ENCODE peak calls at places on chromosomes 11 and 22, in eight cellular contexts. One of them, this sample, is unnamed.

GRCh38 chr11:63023415-63023814 is 7.8 kb upstream of the SLC22A8 start:
- DNase-seq in ELR: no peak
- DNase-seq in AG09309: no peak
- DNase-seq in GM03348: no peak
- DNase-seq in HCT116: no peak
- DNase-seq in CD8-positive, alpha-beta memory T cell: no peak
- DNase-seq in immature natural killer cell: no peak
- DNase-seq in LHCN-M2: no peak
- DNase-seq in this sample: no peak

GRCh38 chr11:41921991-41922390 is 462.5 kb upstream of the LRRC4C start:
- DNase-seq in ELR: no peak
- DNase-seq in AG09309: no peak
- DNase-seq in GM03348: no peak
- DNase-seq in HCT116: no peak
- DNase-seq in CD8-positive, alpha-beta memory T cell: no peak
- DNase-seq in immature natural killer cell: no peak
- DNase-seq in LHCN-M2: no peak
- DNase-seq in this sample: no peak

GRCh38 chr11:126816655-126817054 is 183.9 kb downstream of the KIRREL3 start:
- DNase-seq in ELR: peak
- DNase-seq in AG09309: no peak
- DNase-seq in GM03348: peak
- DNase-seq in HCT116: no peak
- DNase-seq in CD8-positive, alpha-beta memory T cell: no peak
- DNase-seq in immature natural killer cell: no peak
- DNase-seq in LHCN-M2: peak
- DNase-seq in this sample: no peak

GRCh38 chr11:6719588-6719987 is 36.4 kb upstream of the MRPL17 start:
- DNase-seq in ELR: no peak
- DNase-seq in AG09309: no peak
- DNase-seq in GM03348: no peak
- DNase-seq in HCT116: no peak
- DNase-seq in CD8-positive, alpha-beta memory T cell: no peak
- DNase-seq in immature natural killer cell: no peak
- DNase-seq in LHCN-M2: peak
- DNase-seq in this sample: no peak

GRCh38 chr11:57349491-57350274 is 11.5 kb downstream of the P2RX3 start:
- DNase-seq in ELR: peak
- DNase-seq in AG09309: no peak
- DNase-seq in GM03348: peak
- DNase-seq in HCT116: peak
- DNase-seq in CD8-positive, alpha-beta memory T cell: peak
- DNase-seq in immature natural killer cell: peak
- DNase-seq in LHCN-M2: peak
- DNase-seq in this sample: peak

GRCh38 chr11:35553831-35554230 is 28.4 kb upstream of the PAMR1 start:
- DNase-seq in ELR: peak
- DNase-seq in AG09309: peak
- DNase-seq in GM03348: peak
- DNase-seq in HCT116: no peak
- DNase-seq in CD8-positive, alpha-beta memory T cell: no peak
- DNase-seq in immature natural killer cell: no peak
- DNase-seq in LHCN-M2: peak
- DNase-seq in this sample: no peak

GRCh38 chr22:41382098-41382578 is 396 bp downstream of the TEF start:
- DNase-seq in ELR: peak
- DNase-seq in AG09309: no peak
- DNase-seq in GM03348: peak
- DNase-seq in HCT116: no peak
- DNase-seq in CD8-positive, alpha-beta memory T cell: peak
- DNase-seq in immature natural killer cell: no peak
- DNase-seq in LHCN-M2: no peak
- DNase-seq in this sample: peak

GRCh38 chr11:107973641-107974040 is 35.1 kb upstream of the CUL5 start:
- DNase-seq in ELR: no peak
- DNase-seq in AG09309: no peak
- DNase-seq in GM03348: no peak
- DNase-seq in HCT116: no peak
- DNase-seq in CD8-positive, alpha-beta memory T cell: no peak
- DNase-seq in immature natural killer cell: no peak
- DNase-seq in LHCN-M2: peak
- DNase-seq in this sample: no peak

GRCh38 chr11:108199446-108200321 is 22.8 kb downstream of the NPAT start:
- DNase-seq in ELR: peak
- DNase-seq in AG09309: peak
- DNase-seq in GM03348: peak
- DNase-seq in HCT116: no peak
- DNase-seq in CD8-positive, alpha-beta memory T cell: no peak
- DNase-seq in immature natural killer cell: no peak
- DNase-seq in LHCN-M2: peak
- DNase-seq in this sample: peak

GRCh38 chr11:124657922-124658321 is 15.6 kb downstream of the SIAE start:
- DNase-seq in ELR: no peak
- DNase-seq in AG09309: no peak
- DNase-seq in GM03348: no peak
- DNase-seq in HCT116: no peak
- DNase-seq in CD8-positive, alpha-beta memory T cell: no peak
- DNase-seq in immature natural killer cell: no peak
- DNase-seq in LHCN-M2: peak
- DNase-seq in this sample: no peak

GRCh38 chr22:29973269-29973668 is 90.3 kb downstream of the MTMR3 start:
- DNase-seq in ELR: no peak
- DNase-seq in AG09309: no peak
- DNase-seq in GM03348: no peak
- DNase-seq in HCT116: no peak
- DNase-seq in CD8-positive, alpha-beta memory T cell: no peak
- DNase-seq in immature natural killer cell: no peak
- DNase-seq in LHCN-M2: no peak
- DNase-seq in this sample: no peak

GRCh38 chr11:17827006-17827405 is 92.4 kb downstream of the KCNC1 start:
- DNase-seq in ELR: peak
- DNase-seq in AG09309: no peak
- DNase-seq in GM03348: no peak
- DNase-seq in HCT116: no peak
- DNase-seq in CD8-positive, alpha-beta memory T cell: no peak
- DNase-seq in immature natural killer cell: no peak
- DNase-seq in LHCN-M2: no peak
- DNase-seq in this sample: peak

GRCh38 chr11:120554771-120555432 is 43.4 kb downstream of the GRIK4 start:
- DNase-seq in ELR: no peak
- DNase-seq in AG09309: no peak
- DNase-seq in GM03348: no peak
- DNase-seq in HCT116: no peak
- DNase-seq in CD8-positive, alpha-beta memory T cell: no peak
- DNase-seq in immature natural killer cell: no peak
- DNase-seq in LHCN-M2: no peak
- DNase-seq in this sample: no peak

GRCh38 chr11:74321487-74322188 is 10.2 kb upstream of the P4HA3 start:
- DNase-seq in ELR: peak
- DNase-seq in AG09309: no peak
- DNase-seq in GM03348: peak
- DNase-seq in HCT116: no peak
- DNase-seq in CD8-positive, alpha-beta memory T cell: no peak
- DNase-seq in immature natural killer cell: no peak
- DNase-seq in LHCN-M2: peak
- DNase-seq in this sample: peak

GRCh38 chr11:64523456-64524187 is 67.4 kb upstream of the SLC22A12 start:
- DNase-seq in ELR: no peak
- DNase-seq in AG09309: no peak
- DNase-seq in GM03348: no peak
- DNase-seq in HCT116: no peak
- DNase-seq in CD8-positive, alpha-beta memory T cell: no peak
- DNase-seq in immature natural killer cell: no peak
- DNase-seq in LHCN-M2: no peak
- DNase-seq in this sample: no peak

GRCh38 chr22:17266261-17266971 is 47.2 kb upstream of the ADA2 start:
- DNase-seq in ELR: no peak
- DNase-seq in AG09309: no peak
- DNase-seq in GM03348: no peak
- DNase-seq in HCT116: no peak
- DNase-seq in CD8-positive, alpha-beta memory T cell: no peak
- DNase-seq in immature natural killer cell: no peak
- DNase-seq in LHCN-M2: peak
- DNase-seq in this sample: no peak

GRCh38 chr11:95245038-95245437 is 14.0 kb upstream of the SESN3 start:
- DNase-seq in ELR: peak
- DNase-seq in AG09309: no peak
- DNase-seq in GM03348: no peak
- DNase-seq in HCT116: no peak
- DNase-seq in CD8-positive, alpha-beta memory T cell: no peak
- DNase-seq in immature natural killer cell: no peak
- DNase-seq in LHCN-M2: no peak
- DNase-seq in this sample: peak

GRCh38 chr22:45151503-45151902 is 12.2 kb upstream of the NUP50 start:
- DNase-seq in ELR: no peak
- DNase-seq in AG09309: no peak
- DNase-seq in GM03348: no peak
- DNase-seq in HCT116: no peak
- DNase-seq in CD8-positive, alpha-beta memory T cell: no peak
- DNase-seq in immature natural killer cell: no peak
- DNase-seq in LHCN-M2: no peak
- DNase-seq in this sample: no peak

GRCh38 chr22:49052560-49052959 is 775.1 kb downstream of the BRD1 start:
- DNase-seq in ELR: no peak
- DNase-seq in AG09309: no peak
- DNase-seq in GM03348: no peak
- DNase-seq in HCT116: no peak
- DNase-seq in CD8-positive, alpha-beta memory T cell: no peak
- DNase-seq in immature natural killer cell: no peak
- DNase-seq in LHCN-M2: no peak
- DNase-seq in this sample: no peak

GRCh38 chr11:68690671-68691401 is 6.5 kb downstream of the GAL start:
- DNase-seq in ELR: peak
- DNase-seq in AG09309: no peak
- DNase-seq in GM03348: no peak
- DNase-seq in HCT116: no peak
- DNase-seq in CD8-positive, alpha-beta memory T cell: no peak
- DNase-seq in immature natural killer cell: peak
- DNase-seq in LHCN-M2: peak
- DNase-seq in this sample: no peak

GRCh38 chr11:76736773-76737495 is 46.2 kb upstream of the TSKU start:
- DNase-seq in ELR: no peak
- DNase-seq in AG09309: no peak
- DNase-seq in GM03348: no peak
- DNase-seq in HCT116: no peak
- DNase-seq in CD8-positive, alpha-beta memory T cell: no peak
- DNase-seq in immature natural killer cell: no peak
- DNase-seq in LHCN-M2: peak
- DNase-seq in this sample: no peak

GRCh38 chr11:124043420-124043819 is 2.3 kb upstream of the OR10G7 start:
- DNase-seq in ELR: no peak
- DNase-seq in AG09309: no peak
- DNase-seq in GM03348: no peak
- DNase-seq in HCT116: no peak
- DNase-seq in CD8-positive, alpha-beta memory T cell: no peak
- DNase-seq in immature natural killer cell: no peak
- DNase-seq in LHCN-M2: no peak
- DNase-seq in this sample: no peak

GRCh38 chr11:88103337-88104206 is 71.7 kb downstream of the RAB38 start:
- DNase-seq in ELR: peak
- DNase-seq in AG09309: no peak
- DNase-seq in GM03348: peak
- DNase-seq in HCT116: peak
- DNase-seq in CD8-positive, alpha-beta memory T cell: peak
- DNase-seq in immature natural killer cell: peak
- DNase-seq in LHCN-M2: peak
- DNase-seq in this sample: peak

GRCh38 chr11:57459112-57460016 is 964 bp upstream of the RTN4RL2 start:
- DNase-seq in ELR: no peak
- DNase-seq in AG09309: no peak
- DNase-seq in GM03348: no peak
- DNase-seq in HCT116: no peak
- DNase-seq in CD8-positive, alpha-beta memory T cell: peak
- DNase-seq in immature natural killer cell: no peak
- DNase-seq in LHCN-M2: no peak
- DNase-seq in this sample: peak

GRCh38 chr11:72741429-72741833 is 10.8 kb downstream of the ARAP1 start:
- DNase-seq in ELR: peak
- DNase-seq in AG09309: no peak
- DNase-seq in GM03348: no peak
- DNase-seq in HCT116: no peak
- DNase-seq in CD8-positive, alpha-beta memory T cell: no peak
- DNase-seq in immature natural killer cell: peak
- DNase-seq in LHCN-M2: no peak
- DNase-seq in this sample: peak

GRCh38 chr11:118715245-118715807 is 35.9 kb upstream of the TREH start:
- DNase-seq in ELR: no peak
- DNase-seq in AG09309: peak
- DNase-seq in GM03348: peak
- DNase-seq in HCT116: no peak
- DNase-seq in CD8-positive, alpha-beta memory T cell: no peak
- DNase-seq in immature natural killer cell: no peak
- DNase-seq in LHCN-M2: no peak
- DNase-seq in this sample: peak

GRCh38 chr11:65719887-65720236 is 736 bp downstream of the RNASEH2C start:
- DNase-seq in ELR: peak
- DNase-seq in AG09309: no peak
- DNase-seq in GM03348: peak
- DNase-seq in HCT116: no peak
- DNase-seq in CD8-positive, alpha-beta memory T cell: no peak
- DNase-seq in immature natural killer cell: no peak
- DNase-seq in LHCN-M2: peak
- DNase-seq in this sample: peak

This sample was measured in epithelial cell of esophagus.